ENCODE peak calls at places on chromosome 4, in four cellular contexts. W is K562, V is HCT116, R is H1. F is an unnamed sample.

GRCh38 chr4:36775544-36775943 is 469.0 kb upstream of the NWD2 start:
- DNase-seq in W (no peak), V (no peak), R (no peak), F (no peak)

GRCh38 chr4:16158504-16158852 is 67.8 kb downstream of the TAPT1 start:
- DNase-seq in W (no peak), V (no peak), R (no peak), F (no peak)

GRCh38 chr4:4432341-4433125 is 45.6 kb downstream of the NSG1 start:
- DNase-seq in W (no peak), V (no peak), R (no peak), F (no peak)

GRCh38 chr4:53014368-53014767 is 152.3 kb downstream of the RASL11B start:
- DNase-seq in W (no peak), V (no peak), R (no peak), F (no peak)

GRCh38 chr4:90187148-90187884 is 60.1 kb downstream of the CCSER1 start:
- DNase-seq in W (no peak), V (no peak), R (no peak), F (no peak)

GRCh38 chr4:29717658-29718057 is 1002.5 kb upstream of the PCDH7 start:
- DNase-seq in W (no peak), V (no peak), R (no peak), F (no peak)

GRCh38 chr4:119861731-119862130 is 204.9 kb downstream of the MAD2L1 start:
- DNase-seq in W (no peak), V (no peak), R (no peak), F (no peak)

GRCh38 chr4:177282284-177282683 is 27.4 kb upstream of the NEIL3 start:
- DNase-seq in W (no peak), V (no peak), R (no peak), F (no peak)

GRCh38 chr4:139633661-139634060 is 32.0 kb upstream of the MGST2 start:
- DNase-seq in W (peak), V (no peak), R (peak), F (peak)

GRCh38 chr4:8323947-8324555 is 54.5 kb downstream of the HTRA3 start:
- DNase-seq in W (no peak), V (no peak), R (peak), F (no peak)

GRCh38 chr4:33054656-33055055 is 2334.5 kb downstream of the PCDH7 start:
- DNase-seq in W (no peak), V (no peak), R (no peak), F (no peak)

GRCh38 chr4:172134536-172134935 is 321.3 kb downstream of the GALNTL6 start:
- DNase-seq in W (no peak), V (no peak), R (no peak), F (no peak)

GRCh38 chr4:83631066-83631465 is 95.2 kb downstream of the GPAT3 start:
- DNase-seq in W (no peak), V (no peak), R (no peak), F (no peak)

GRCh38 chr4:25299476-25300203 is 12.9 kb upstream of the ZCCHC4 start:
- DNase-seq in W (no peak), V (no peak), R (no peak), F (peak)

GRCh38 chr4:121462660-121463261 is 81.9 kb upstream of the QRFPR start:
- DNase-seq in W (peak), V (peak), R (no peak), F (peak)

GRCh38 chr4:26420903-26421302 is 69.4 kb downstream of the CCKAR start:
- DNase-seq in W (no peak), V (no peak), R (no peak), F (no peak)

GRCh38 chr4:127783026-127783769 is 1.1 kb downstream of the HSPA4L start:
- DNase-seq in W (peak), V (peak), R (peak), F (peak)

GRCh38 chr4:169958629-169959028 is 67.6 kb downstream of the MFAP3L start:
- DNase-seq in W (no peak), V (no peak), R (no peak), F (no peak)

GRCh38 chr4:85677286-85677685 is 202.3 kb downstream of the ARHGAP24 start:
- DNase-seq in W (no peak), V (no peak), R (no peak), F (no peak)

GRCh38 chr4:171876636-171877035 is 63.4 kb downstream of the GALNTL6 start:
- DNase-seq in W (no peak), V (no peak), R (no peak), F (no peak)

GRCh38 chr4:123244233-123244632 is 152.4 kb upstream of the SPRY1 start:
- DNase-seq in W (no peak), V (no peak), R (no peak), F (no peak)

GRCh38 chr4:159460408-159460807 is 357.5 kb downstream of the RAPGEF2 start:
- DNase-seq in W (no peak), V (no peak), R (no peak), F (no peak)

GRCh38 chr4:180757927-180758326 is 1485.3 kb upstream of the TENM3 start:
- DNase-seq in W (no peak), V (no peak), R (peak), F (no peak)

GRCh38 chr4:64911846-64912245 is 502.6 kb upstream of the TECRL start:
- DNase-seq in W (no peak), V (no peak), R (no peak), F (no peak)

GRCh38 chr4:161522031-161522430 is 641.8 kb downstream of the FSTL5 start:
- DNase-seq in W (no peak), V (no peak), R (no peak), F (no peak)

GRCh38 chr4:5751918-5752802 is 41.2 kb downstream of the EVC start:
- DNase-seq in W (no peak), V (no peak), R (peak), F (no peak)

GRCh38 chr4:59759082-59759825 is 1440.9 kb upstream of the ADGRL3 start:
- DNase-seq in W (no peak), V (no peak), R (peak), F (no peak)

GRCh38 chr4:80073362-80074008 is 456 bp upstream of the ANTXR2 start:
- DNase-seq in W (peak), V (no peak), R (no peak), F (no peak)
- TF ChIP-seq FOSL1 in W (no peak), V (no peak), R (no peak), F (no peak)

GRCh38 chr4:186190456-186191265 is 706 bp upstream of the CYP4V2 start:
- DNase-seq in W (peak), V (no peak), R (peak), F (no peak)
- TF ChIP-seq FOSL1 in W (no peak), V (no peak), R (no peak), F (no peak)

DNA sequence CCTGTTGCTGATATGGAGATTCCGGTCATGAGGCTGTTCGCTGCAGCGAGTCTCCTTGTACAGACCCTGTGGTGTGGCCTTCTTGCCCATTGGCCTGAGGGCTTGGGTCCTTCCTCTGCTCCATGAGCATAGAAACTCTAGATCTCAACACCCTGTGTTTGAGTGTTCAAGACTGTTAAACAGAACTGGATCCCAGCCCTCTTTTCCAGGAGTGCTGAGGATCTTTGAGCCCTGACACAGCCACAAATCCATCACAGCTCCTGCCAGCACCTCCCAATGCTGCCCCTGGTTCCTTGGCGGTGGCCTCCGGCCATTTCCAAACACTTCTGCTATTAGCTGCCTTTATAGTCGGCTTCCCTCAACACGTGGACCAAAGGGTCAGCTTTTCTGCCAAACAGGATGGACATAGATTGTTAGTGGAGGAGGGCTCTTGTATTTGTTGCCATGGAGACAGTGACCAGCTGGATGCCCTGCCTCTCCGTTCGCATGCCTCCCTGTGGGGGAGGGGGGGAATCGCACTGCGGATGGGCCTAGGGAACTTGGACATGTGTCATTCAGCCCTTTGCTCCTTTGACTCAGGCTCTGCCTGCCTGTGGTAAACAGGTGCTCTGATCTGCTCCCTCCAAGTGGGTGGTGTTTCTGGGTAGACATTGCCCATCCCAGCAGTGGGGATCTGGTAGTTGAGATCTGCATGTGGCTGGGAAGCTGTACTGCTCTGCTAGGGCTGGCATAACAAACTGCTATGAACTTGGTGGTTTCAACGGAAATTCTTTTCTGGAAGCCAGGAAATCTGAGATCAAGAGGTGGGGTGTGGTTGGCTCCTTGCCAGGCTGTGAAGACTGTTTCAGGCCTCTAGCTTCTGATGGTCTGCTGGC is 6.9 kb upstream of the WDR1 start:
- DNase-seq in W (no peak), V (no peak), R (peak), F (peak)
- TF ChIP-seq FOSL1 in W (no peak), V (no peak), R (no peak), F (no peak)

GRCh38 chr4:182531555-182532162 is 288.5 kb downstream of the TENM3 start:
- DNase-seq in W (no peak), V (no peak), R (no peak), F (no peak)

GRCh38 chr4:182536221-182536620 is 293.0 kb downstream of the TENM3 start:
- DNase-seq in W (no peak), V (no peak), R (no peak), F (no peak)

GRCh38 chr4:182540496-182540895 is 297.3 kb downstream of the TENM3 start:
- DNase-seq in W (no peak), V (no peak), R (no peak), F (no peak)

GRCh38 chr4:182533948-182534347 is 290.7 kb downstream of the TENM3 start:
- DNase-seq in W (no peak), V (no peak), R (no peak), F (no peak)

DNA sequence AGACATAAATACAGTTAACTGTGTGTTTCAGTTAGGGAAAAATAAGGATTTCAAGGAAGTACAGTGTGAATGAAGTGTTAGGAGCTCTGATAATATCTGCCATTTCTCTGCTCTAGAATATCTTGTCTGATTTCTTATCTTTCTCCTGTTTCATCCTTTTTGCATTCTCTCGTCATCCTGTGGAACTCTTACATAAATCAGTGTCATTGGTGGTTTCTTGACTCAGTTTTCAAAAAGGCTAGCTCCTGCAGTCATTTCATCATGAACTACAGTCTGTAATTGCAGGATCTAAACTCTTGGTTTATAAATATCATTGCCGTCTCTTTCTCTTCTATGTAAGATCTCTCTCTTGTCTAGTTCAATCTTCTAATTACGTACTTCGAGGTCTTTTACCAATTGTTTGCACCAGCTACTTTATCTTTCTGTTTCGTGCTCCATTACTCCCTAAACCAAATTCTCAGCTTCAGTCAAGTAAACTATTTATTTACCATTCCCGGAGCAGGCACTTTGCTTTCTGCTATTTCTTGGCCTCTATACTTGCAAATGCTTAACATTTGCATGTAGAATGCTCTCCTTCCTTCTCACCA is 293.9 kb downstream of the TENM3 start:
- DNase-seq in W (no peak), V (no peak), R (no peak), F (no peak)
- TF ChIP-seq FOSL1 in W (no peak), V (no peak), R (no peak), F (no peak)

GRCh38 chr4:142614621-142615323 is 231.3 kb downstream of the INPP4B start:
- DNase-seq in W (no peak), V (no peak), R (no peak), F (no peak)
- TF ChIP-seq FOSL1 in W (no peak), V (no peak), R (no peak), F (no peak)

DNA sequence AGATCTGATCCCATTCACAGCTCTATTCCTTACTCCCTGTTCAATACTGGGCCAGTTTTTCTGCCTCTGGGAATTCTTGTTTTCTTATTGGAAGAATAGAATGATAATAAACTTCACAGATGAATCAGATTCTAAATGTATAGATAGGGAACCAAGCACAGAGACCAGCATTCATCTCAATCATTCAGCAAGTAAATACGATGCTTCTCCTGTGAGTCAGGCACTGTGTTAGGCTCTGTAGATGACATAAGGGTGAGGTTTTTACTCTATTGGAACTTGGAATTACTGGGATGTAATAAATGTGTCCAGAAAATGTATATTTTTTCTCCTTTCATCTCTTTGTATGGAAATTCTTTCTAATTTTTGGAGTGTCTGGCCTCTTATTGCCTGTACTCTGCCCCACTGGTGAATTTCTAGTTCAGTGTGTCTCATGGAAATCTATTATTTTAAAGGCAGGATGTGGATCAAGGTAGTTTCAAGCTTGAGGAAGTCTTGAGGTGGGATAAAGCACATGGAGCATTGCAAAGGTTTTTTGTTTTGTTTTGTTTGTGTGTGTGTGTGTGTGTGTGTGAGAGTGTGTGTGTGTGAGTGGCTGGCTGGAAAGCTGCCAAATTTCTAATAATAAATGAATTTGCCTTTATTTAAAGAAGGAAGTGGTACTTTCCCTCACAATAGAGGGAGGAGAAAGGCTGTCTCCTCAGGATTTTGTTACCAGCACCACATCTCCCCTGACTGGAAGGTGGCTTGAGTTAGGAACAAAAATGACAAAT is 117.9 kb upstream of the HS3ST1 start:
- DNase-seq in W (no peak), V (no peak), R (no peak), F (no peak)
- TF ChIP-seq FOSL1 in W (no peak), V (no peak), R (no peak), F (no peak)

GRCh38 chr4:14835708-14836107 is 166.6 kb upstream of the CPEB2 start:
- DNase-seq in W (no peak), V (no peak), R (no peak), F (no peak)

GRCh38 chr4:14834382-14834781 is 167.9 kb upstream of the CPEB2 start:
- DNase-seq in W (no peak), V (no peak), R (no peak), F (no peak)

GRCh38 chr4:14841801-14842748 is 160.2 kb upstream of the CPEB2 start:
- DNase-seq in W (no peak), V (no peak), R (no peak), F (no peak)

GRCh38 chr4:14835288-14835687 is 167.0 kb upstream of the CPEB2 start:
- DNase-seq in W (no peak), V (no peak), R (no peak), F (no peak)

GRCh38 chr4:14837860-14838259 is 164.4 kb upstream of the CPEB2 start:
- DNase-seq in W (peak), V (no peak), R (no peak), F (no peak)
- TF ChIP-seq FOSL1 in W (no peak), V (no peak), R (no peak), F (no peak)